ENCODE peak calls at places on chromosome 3, in eight cellular contexts. Z is C1 segment of cervical spinal cord; A is CD8-positive, alpha-beta T cell; N is non-pigmented ciliary epithelial cell; C is NCI-H2029; T is heart right ventricle; L is EL; S is BE2C. R is an unnamed sample.

GRCh38 chr3:122245513-122246174 is 62.2 kb downstream of the CASR start:
- DNase-seq in Z (no peak), A (no peak), N (peak; percentile 42), C (no peak), T (no peak), L (peak; percentile 70), S (no peak), R (no peak)

GRCh38 chr3:24483873-24484272 is 10.8 kb downstream of the THRB start:
- DNase-seq in Z (no peak), A (no peak), N (no peak), C (no peak), T (peak; percentile 13), L (no peak), S (no peak), R (no peak)

GRCh38 chr3:77039606-77040553 is at the start of gene ROBO2:
- DNase-seq in Z (peak; percentile 78), A (no peak), N (no peak), C (no peak), T (peak; percentile 10), L (peak; percentile 11), S (peak; percentile 85), R (peak; percentile 13)

GRCh38 chr3:47019201-47019600 is 39.7 kb downstream of the NBEAL2 start:
- DNase-seq in Z (no peak), A (no peak), N (no peak), C (no peak), T (no peak), L (no peak), S (no peak), R (no peak)

GRCh38 chr3:44092497-44092896 is 149.2 kb upstream of the TOPAZ1 start:
- DNase-seq in Z (no peak), A (no peak), N (no peak), C (no peak), T (no peak), L (no peak), S (no peak), R (no peak)

GRCh38 chr3:175105066-175105465 is 245.9 kb downstream of the NAALADL2 start:
- DNase-seq in Z (no peak), A (no peak), N (no peak), C (no peak), T (no peak), L (peak; percentile 38), S (no peak), R (no peak)

GRCh38 chr3:48514431-48515227 is 10.7 kb upstream of the SHISA5 start:
- DNase-seq in Z (no peak), A (no peak), N (no peak), C (no peak), T (no peak), L (no peak), S (no peak), R (no peak)

GRCh38 chr3:134295930-134296329 is 45.3 kb upstream of the RYK start:
- DNase-seq in Z (no peak), A (no peak), N (no peak), C (no peak), T (no peak), L (no peak), S (no peak), R (no peak)

GRCh38 chr3:29202368-29202767 is 78.5 kb upstream of the RBMS3 start:
- DNase-seq in Z (no peak), A (no peak), N (no peak), C (no peak), T (no peak), L (peak; percentile 84), S (no peak), R (no peak)

GRCh38 chr3:53009826-53010539 is 35.9 kb downstream of the SFMBT1 start:
- DNase-seq in Z (no peak), A (no peak), N (no peak), C (no peak), T (no peak), L (no peak), S (no peak), R (no peak)

GRCh38 chr3:193446975-193447602 is 68.5 kb upstream of the ATP13A5 start:
- DNase-seq in Z (no peak), A (no peak), N (no peak), C (no peak), T (no peak), L (no peak), S (no peak), R (no peak)

GRCh38 chr3:72230774-72231379 is 445.9 kb upstream of the PROK2 start:
- DNase-seq in Z (no peak), A (no peak), N (no peak), C (no peak), T (no peak), L (no peak), S (no peak), R (no peak)

GRCh38 chr3:37715358-37715757 is 146.3 kb upstream of the CTDSPL start:
- DNase-seq in Z (no peak), A (no peak), N (no peak), C (no peak), T (no peak), L (no peak), S (peak; percentile 10), R (no peak)

GRCh38 chr3:125120370-125121122 is 64.7 kb upstream of the HEG1 start:
- DNase-seq in Z (no peak), A (no peak), N (no peak), C (no peak), T (no peak), L (no peak), S (peak; percentile 36), R (no peak)

GRCh38 chr3:123755085-123755484 is 129.0 kb downstream of the MYLK start:
- DNase-seq in Z (no peak), A (no peak), N (no peak), C (no peak), T (no peak), L (no peak), S (no peak), R (peak; percentile 86)

GRCh38 chr3:138172625-138173024 is 2.1 kb downstream of the DBR1 start:
- DNase-seq in Z (no peak), A (no peak), N (no peak), C (no peak), T (no peak), L (no peak), S (no peak), R (no peak)

GRCh38 chr3:82030932-82031331 is 269.5 kb upstream of the GBE1 start:
- DNase-seq in Z (peak; percentile 72), A (no peak), N (no peak), C (no peak), T (no peak), L (no peak), S (no peak), R (no peak)

GRCh38 chr3:119194237-119195150 is 21.1 kb downstream of the UPK1B start:
- DNase-seq in Z (no peak), A (no peak), N (no peak), C (no peak), T (no peak), L (peak; percentile 59), S (no peak), R (no peak)

GRCh38 chr3:195110647-195111321 is 160.2 kb downstream of the XXYLT1 start:
- DNase-seq in Z (no peak), A (no peak), N (no peak), C (no peak), T (peak; percentile 59), L (no peak), S (no peak), R (no peak)

GRCh38 chr3:140568842-140569520 is 108.9 kb upstream of the TRIM42 start:
- DNase-seq in Z (peak; percentile 41), A (no peak), N (no peak), C (peak; percentile 11), T (peak; percentile 71), L (no peak), S (no peak), R (no peak)

GRCh38 chr3:163863146-163863545 is 1215.2 kb downstream of the SI start:
- DNase-seq in Z (no peak), A (no peak), N (no peak), C (no peak), T (no peak), L (peak; percentile 2), S (no peak), R (no peak)

GRCh38 chr3:31223278-31223677 is 309.4 kb upstream of the STT3B start:
- DNase-seq in Z (no peak), A (no peak), N (no peak), C (no peak), T (no peak), L (no peak), S (no peak), R (no peak)

GRCh38 chr3:111509308-111509707 is 32.7 kb upstream of the CD96 start:
- DNase-seq in Z (no peak), A (no peak), N (no peak), C (no peak), T (no peak), L (no peak), S (no peak), R (no peak)

GRCh38 chr3:50122661-50123391 is 32.3 kb upstream of the SEMA3F start:
- DNase-seq in Z (no peak), A (no peak), N (no peak), C (no peak), T (no peak), L (no peak), S (no peak), R (peak; percentile 24)

R was measured in pancreas.